ENCODE peak calls at places on chromosomes 7 and 10, in five cellular contexts. One of them, this sample, is unnamed.

GRCh38 chr10:130301026-130301892 is 165.1 kb downstream of the GLRX3 start:
- DNase-seq in K562: no peak
- DNase-seq in HCT116: no peak
- DNase-seq in SK-N-SH: no peak
- DNase-seq in endothelial cell of umbilical vein: peak
- DNase-seq in this sample: no peak

GRCh38 chr7:29563590-29564454 is at the start of gene PRR15:
- DNase-seq in K562: no peak
- DNase-seq in HCT116: peak
- DNase-seq in endothelial cell of umbilical vein: peak
- DNase-seq in SK-N-SH: peak
- DNase-seq in this sample: no peak

GRCh38 chr7:2461268-2462026 is 14.8 kb downstream of the GRIFIN start:
- DNase-seq in HCT116: no peak
- DNase-seq in K562: no peak
- DNase-seq in endothelial cell of umbilical vein: no peak
- DNase-seq in SK-N-SH: peak
- DNase-seq in this sample: no peak

GRCh38 chr7:81333004-81333403 is 414.2 kb upstream of the SEMA3C start:
- DNase-seq in endothelial cell of umbilical vein: peak
- DNase-seq in K562: no peak
- DNase-seq in HCT116: no peak
- DNase-seq in SK-N-SH: no peak
- DNase-seq in this sample: no peak

GRCh38 chr7:13725591-13725990 is 263.9 kb downstream of the ETV1 start:
- DNase-seq in K562: no peak
- DNase-seq in SK-N-SH: no peak
- DNase-seq in endothelial cell of umbilical vein: no peak
- DNase-seq in HCT116: no peak
- DNase-seq in this sample: no peak

GRCh38 chr10:11017575-11018425 is at the start of gene CELF2:
- DNase-seq in endothelial cell of umbilical vein: peak
- DNase-seq in K562: peak
- DNase-seq in HCT116: no peak
- DNase-seq in SK-N-SH: peak
- DNase-seq in this sample: no peak

GRCh38 chr10:74851834-74852233 is 25.4 kb downstream of the KAT6B start:
- DNase-seq in K562: no peak
- DNase-seq in endothelial cell of umbilical vein: peak
- DNase-seq in HCT116: no peak
- DNase-seq in SK-N-SH: no peak
- DNase-seq in this sample: no peak

GRCh38 chr7:84042110-84042539 is 152.5 kb downstream of the SEMA3A start:
- DNase-seq in SK-N-SH: no peak
- DNase-seq in HCT116: peak
- DNase-seq in endothelial cell of umbilical vein: peak
- DNase-seq in K562: no peak
- DNase-seq in this sample: no peak

GRCh38 chr7:153840861-153841260 is 211.3 kb upstream of the DPP6 start:
- DNase-seq in endothelial cell of umbilical vein: no peak
- DNase-seq in HCT116: no peak
- DNase-seq in SK-N-SH: no peak
- DNase-seq in K562: no peak
- DNase-seq in this sample: no peak

GRCh38 chr7:100053201-100053600 is 3.6 kb downstream of the ZSCAN21 start:
- DNase-seq in K562: no peak
- DNase-seq in endothelial cell of umbilical vein: peak
- DNase-seq in HCT116: peak
- DNase-seq in SK-N-SH: peak
- DNase-seq in this sample: no peak

GRCh38 chr7:494906-495305 is 24.7 kb downstream of the PDGFA start:
- DNase-seq in SK-N-SH: no peak
- DNase-seq in K562: no peak
- DNase-seq in HCT116: no peak
- DNase-seq in endothelial cell of umbilical vein: no peak
- DNase-seq in this sample: no peak

GRCh38 chr10:71187600-71187999 is 24.8 kb upstream of the UNC5B start:
- DNase-seq in endothelial cell of umbilical vein: peak
- DNase-seq in HCT116: no peak
- DNase-seq in K562: no peak
- DNase-seq in SK-N-SH: no peak
- DNase-seq in this sample: no peak

GRCh38 chr10:59607971-59608370 is 101.7 kb downstream of the SLC16A9 start:
- DNase-seq in endothelial cell of umbilical vein: no peak
- DNase-seq in K562: no peak
- DNase-seq in SK-N-SH: no peak
- DNase-seq in HCT116: no peak
- DNase-seq in this sample: no peak

GRCh38 chr10:74418285-74418872 is 267.4 kb downstream of the ADK start:
- DNase-seq in SK-N-SH: peak
- DNase-seq in K562: no peak
- DNase-seq in endothelial cell of umbilical vein: peak
- DNase-seq in HCT116: no peak
- DNase-seq in this sample: peak

GRCh38 chr7:70000747-70001348 is 402.6 kb downstream of the AUTS2 start:
- DNase-seq in HCT116: no peak
- DNase-seq in K562: no peak
- DNase-seq in SK-N-SH: no peak
- DNase-seq in endothelial cell of umbilical vein: no peak
- DNase-seq in this sample: no peak

GRCh38 chr10:127815147-127815546 is 77.6 kb downstream of the CLRN3 start:
- DNase-seq in HCT116: no peak
- DNase-seq in SK-N-SH: no peak
- DNase-seq in K562: no peak
- DNase-seq in endothelial cell of umbilical vein: no peak
- DNase-seq in this sample: no peak

GRCh38 chr7:84040365-84040764 is 154.2 kb downstream of the SEMA3A start:
- DNase-seq in K562: no peak
- DNase-seq in SK-N-SH: no peak
- DNase-seq in endothelial cell of umbilical vein: no peak
- DNase-seq in HCT116: no peak
- DNase-seq in this sample: no peak

GRCh38 chr7:42222891-42223290 is 14.1 kb downstream of the GLI3 start:
- DNase-seq in SK-N-SH: no peak
- DNase-seq in endothelial cell of umbilical vein: no peak
- DNase-seq in K562: no peak
- DNase-seq in HCT116: no peak
- DNase-seq in this sample: no peak

GRCh38 chr10:63217120-63217605 is 84.0 kb downstream of the NRBF2 start:
- DNase-seq in K562: no peak
- DNase-seq in SK-N-SH: peak
- DNase-seq in HCT116: peak
- DNase-seq in endothelial cell of umbilical vein: peak
- DNase-seq in this sample: no peak

GRCh38 chr7:80427218-80427617 is 84.6 kb downstream of the GNAT3 start:
- DNase-seq in SK-N-SH: no peak
- DNase-seq in HCT116: no peak
- DNase-seq in K562: no peak
- DNase-seq in endothelial cell of umbilical vein: no peak
- DNase-seq in this sample: no peak

GRCh38 chr7:85489498-85489897 is 302.6 kb upstream of the SEMA3D start:
- DNase-seq in endothelial cell of umbilical vein: no peak
- DNase-seq in HCT116: peak
- DNase-seq in K562: no peak
- DNase-seq in SK-N-SH: no peak
- DNase-seq in this sample: no peak

GRCh38 chr10:101063162-101063525 is 1.4 kb downstream of the KAZALD1 start:
- DNase-seq in HCT116: no peak
- DNase-seq in endothelial cell of umbilical vein: no peak
- DNase-seq in K562: peak
- DNase-seq in SK-N-SH: no peak
- DNase-seq in this sample: no peak

GRCh38 chr7:130432886-130433285 is 7.9 kb downstream of the CEP41 start:
- DNase-seq in K562: no peak
- DNase-seq in HCT116: no peak
- DNase-seq in endothelial cell of umbilical vein: peak
- DNase-seq in SK-N-SH: no peak
- DNase-seq in this sample: no peak

GRCh38 chr10:44830022-44830421 is 81.1 kb upstream of the TMEM72 start:
- DNase-seq in HCT116: no peak
- DNase-seq in K562: no peak
- DNase-seq in SK-N-SH: no peak
- DNase-seq in endothelial cell of umbilical vein: no peak
- DNase-seq in this sample: no peak

GRCh38 chr7:48084727-48085432 is 4.2 kb upstream of the UPP1 start:
- DNase-seq in HCT116: peak
- DNase-seq in K562: peak
- DNase-seq in endothelial cell of umbilical vein: peak
- DNase-seq in SK-N-SH: peak
- DNase-seq in this sample: no peak

GRCh38 chr10:121553455-121553854 is 44.8 kb downstream of the FGFR2 start:
- DNase-seq in SK-N-SH: no peak
- DNase-seq in K562: no peak
- DNase-seq in HCT116: no peak
- DNase-seq in endothelial cell of umbilical vein: no peak
- DNase-seq in this sample: no peak

GRCh38 chr7:152583006-152583405 is 92.9 kb downstream of the XRCC2 start:
- DNase-seq in endothelial cell of umbilical vein: no peak
- DNase-seq in K562: no peak
- DNase-seq in HCT116: no peak
- DNase-seq in SK-N-SH: no peak
- DNase-seq in this sample: no peak

GRCh38 chr7:191105-192034 is 1.0 kb upstream of the FAM20C start:
- DNase-seq in SK-N-SH: peak
- DNase-seq in K562: no peak
- DNase-seq in HCT116: peak
- DNase-seq in endothelial cell of umbilical vein: peak
- DNase-seq in this sample: peak

GRCh38 chr10:78149193-78149592 is 115.5 kb downstream of the RPS24 start:
- DNase-seq in endothelial cell of umbilical vein: no peak
- DNase-seq in SK-N-SH: no peak
- DNase-seq in K562: no peak
- DNase-seq in HCT116: no peak
- DNase-seq in this sample: no peak

DNA sequence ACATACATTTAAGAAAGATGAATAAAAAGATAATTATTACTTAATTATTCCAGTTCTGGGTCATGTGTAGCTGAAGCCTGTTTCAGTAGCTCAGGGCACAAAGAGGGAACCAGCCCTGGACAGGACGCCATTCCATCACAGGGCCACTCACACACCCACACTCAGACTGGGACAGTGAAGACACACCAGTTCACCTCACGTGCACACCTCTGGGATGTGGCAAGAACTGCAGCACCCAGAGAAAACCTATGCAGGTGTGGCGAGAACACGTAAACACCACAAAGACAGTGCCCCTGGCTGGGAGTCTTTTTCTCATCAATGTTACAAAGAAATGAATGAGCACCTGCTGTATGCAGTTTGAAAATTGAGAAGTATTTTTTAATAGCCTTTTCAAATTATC is 1.6 kb upstream of the IDI1 start:
- DNase-seq in endothelial cell of umbilical vein: no peak
- DNase-seq in HCT116: peak
- DNase-seq in SK-N-SH: no peak
- DNase-seq in K562: no peak
- DNase-seq in this sample: no peak
- TF ChIP-seq POLR2AphosphoS5 in endothelial cell of umbilical vein: no peak
- TF ChIP-seq POLR2AphosphoS5 in HCT116: no peak
- TF ChIP-seq POLR2AphosphoS5 in SK-N-SH: no peak
- TF ChIP-seq POLR2AphosphoS5 in K562: no peak
- TF ChIP-seq POLR2AphosphoS5 in this sample: no peak

DNA sequence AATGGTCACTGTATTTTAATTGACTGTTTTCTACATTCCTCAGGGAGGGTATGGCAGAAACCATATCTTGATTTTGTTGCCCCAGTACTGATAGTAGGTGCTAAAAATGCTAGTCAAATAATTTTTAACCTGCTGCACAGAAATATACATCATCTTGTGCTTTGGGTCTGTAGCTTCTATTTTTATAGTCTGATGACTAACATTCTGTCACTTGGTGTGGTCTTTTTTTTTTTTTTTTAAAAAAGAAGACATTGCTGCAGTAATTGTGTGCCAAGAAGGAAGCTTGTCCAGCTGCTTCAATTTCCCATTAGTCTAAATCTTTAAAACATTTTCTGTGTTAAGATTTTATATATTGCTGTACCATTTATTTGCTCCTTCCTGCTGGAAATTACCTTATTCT is 83.6 kb downstream of the ICA1 start:
- DNase-seq in endothelial cell of umbilical vein: peak
- DNase-seq in HCT116: no peak
- DNase-seq in SK-N-SH: no peak
- DNase-seq in K562: no peak
- DNase-seq in this sample: no peak
- H3K4me3 ChIP-seq in endothelial cell of umbilical vein: no peak
- H3K4me3 ChIP-seq in HCT116: no peak
- H3K4me3 ChIP-seq in SK-N-SH: no peak
- H3K4me3 ChIP-seq in K562: no peak
- H3K4me3 ChIP-seq in this sample: no peak

GRCh38 chr7:34835901-34836300 is 177.9 kb downstream of the NPSR1 start:
- DNase-seq in HCT116: no peak
- DNase-seq in K562: no peak
- DNase-seq in endothelial cell of umbilical vein: no peak
- DNase-seq in SK-N-SH: no peak
- DNase-seq in this sample: no peak
- H3K9ac ChIP-seq in HCT116: no peak
- H3K9ac ChIP-seq in K562: no peak
- H3K9ac ChIP-seq in endothelial cell of umbilical vein: no peak
- H3K9ac ChIP-seq in SK-N-SH: no peak
- H3K9ac ChIP-seq in this sample: no peak

GRCh38 chr10:98349508-98349922 is 65.5 kb downstream of the PYROXD2 start:
- DNase-seq in SK-N-SH: no peak
- DNase-seq in K562: no peak
- DNase-seq in HCT116: no peak
- DNase-seq in endothelial cell of umbilical vein: no peak
- DNase-seq in this sample: peak
- TF ChIP-seq POLR2AphosphoS5 in SK-N-SH: no peak
- TF ChIP-seq POLR2AphosphoS5 in K562: no peak
- TF ChIP-seq POLR2AphosphoS5 in HCT116: no peak
- TF ChIP-seq POLR2AphosphoS5 in endothelial cell of umbilical vein: no peak
- TF ChIP-seq POLR2AphosphoS5 in this sample: no peak

This sample was measured in SK-N-MC.